ENCODE peak calls at places on chromosomes 2 and 18, in seven cellular contexts. P is omental fat pad; H is left ventricle myocardium superior; A is Panc1; C is stimulated activated naive CD8-positive, alpha-beta T cell treated with anti-CD3 and anti-CD28 coated beads, Interleukin-15, Interleukin-2, amounts not matched to agents 100 U/mL and 50 U/mL, for 24 hours; F is left lung; G is upper lobe of right lung. Q is an unnamed sample.

GRCh38 chr2:237143676-237144440 is 58.2 kb downstream of the COPS8 start:
- ATAC-seq in P (peak), H (peak), A (no peak), C (no peak), F (peak), G (no peak), Q (no peak)

GRCh38 chr2:55824554-55825096 is 99.0 kb downstream of the EFEMP1 start:
- ATAC-seq in P (peak), H (no peak), A (no peak), C (no peak), F (no peak), G (peak), Q (no peak)

GRCh38 chr18:48868468-48869466 is 82.0 kb downstream of the SMAD7 start:
- ATAC-seq in P (no peak), H (no peak), A (no peak), C (peak), F (peak), G (peak), Q (peak)

GRCh38 chr18:37335337-37335736 is 230.3 kb downstream of the CELF4 start:
- ATAC-seq in P (no peak), H (no peak), A (peak), C (no peak), F (peak), G (peak), Q (peak)

GRCh38 chr2:204453730-204454167 is 91.5 kb upstream of the PARD3B start:
- ATAC-seq in P (no peak), H (peak), A (no peak), C (no peak), F (peak), G (peak), Q (no peak)

GRCh38 chr2:74576830-74577229 is 22.3 kb downstream of the DOK1 start:
- ATAC-seq in P (peak), H (peak), A (no peak), C (no peak), F (peak), G (peak), Q (peak)

GRCh38 chr2:234964631-234965461 is 13.0 kb downstream of the SH3BP4 start:
- ATAC-seq in P (peak), H (no peak), A (no peak), C (no peak), F (no peak), G (no peak), Q (no peak)

GRCh38 chr18:48957136-48957535 is 6.4 kb upstream of the SMAD7 start:
- ATAC-seq in P (no peak), H (no peak), A (no peak), C (no peak), F (no peak), G (no peak), Q (peak)

Q was measured in esophagus mucosa.